ENCODE peak calls at places on chromosomes 1 and 21, in four cellular contexts. One of them, this sample, is unnamed.
A peak's percentile ranks its signal among the peaks of the same experiment; 100 is the strongest.

GRCh38 chr1:9651565-9652378 is at the start of gene PIK3CD:
- DNase-seq in tibial artery: no peak
- DNase-seq in pancreas: no peak
- DNase-seq in adrenal gland: no peak
- DNase-seq in this sample: peak; percentile 56

GRCh38 chr1:154199563-154199879 is 6.6 kb downstream of the CFAP141 start:
- DNase-seq in adrenal gland: no peak
- DNase-seq in tibial artery: no peak
- DNase-seq in pancreas: no peak
- DNase-seq in this sample: no peak

GRCh38 chr1:205939690-205940330 is 3.4 kb downstream of the SLC26A9 start:
- DNase-seq in pancreas: peak; percentile 74
- DNase-seq in adrenal gland: no peak
- DNase-seq in tibial artery: no peak
- DNase-seq in this sample: peak; percentile 35

GRCh38 chr1:116972676-116973035 is 28.9 kb upstream of the CD101 start:
- DNase-seq in pancreas: no peak
- DNase-seq in tibial artery: no peak
- DNase-seq in adrenal gland: no peak
- DNase-seq in this sample: no peak

GRCh38 chr1:9787702-9788101 is 36.1 kb downstream of the CLSTN1 start:
- DNase-seq in pancreas: no peak
- DNase-seq in adrenal gland: peak; percentile 21
- DNase-seq in tibial artery: no peak
- DNase-seq in this sample: no peak

GRCh38 chr1:119323216-119323982 is 45.2 kb upstream of the HAO2 start:
- DNase-seq in tibial artery: no peak
- DNase-seq in adrenal gland: no peak
- DNase-seq in pancreas: no peak
- DNase-seq in this sample: no peak

GRCh38 chr1:167439301-167439988 is 78.9 kb downstream of the CD247 start:
- DNase-seq in adrenal gland: peak; percentile 51
- DNase-seq in tibial artery: no peak
- DNase-seq in pancreas: no peak
- DNase-seq in this sample: peak; percentile 63

GRCh38 chr1:192573499-192573898 is 2.1 kb upstream of the RGS1 start:
- DNase-seq in tibial artery: no peak
- DNase-seq in pancreas: no peak
- DNase-seq in adrenal gland: no peak
- DNase-seq in this sample: no peak

GRCh38 chr1:32609180-32609579 is 41.2 kb downstream of the ZBTB8OS start:
- DNase-seq in pancreas: no peak
- DNase-seq in adrenal gland: no peak
- DNase-seq in tibial artery: no peak
- DNase-seq in this sample: no peak

GRCh38 chr1:246126580-246126979 is 380.5 kb downstream of the SMYD3 start:
- DNase-seq in tibial artery: no peak
- DNase-seq in pancreas: no peak
- DNase-seq in adrenal gland: no peak
- DNase-seq in this sample: no peak

GRCh38 chr1:15152318-15153183 is 996 bp upstream of the TMEM51 start:
- DNase-seq in pancreas: peak; percentile 90
- DNase-seq in adrenal gland: peak; percentile 92
- DNase-seq in tibial artery: peak; percentile 87
- DNase-seq in this sample: peak; percentile 84

GRCh38 chr1:6105763-6106162 is 60.1 kb downstream of the KCNAB2 start:
- DNase-seq in pancreas: peak; percentile 4
- DNase-seq in adrenal gland: no peak
- DNase-seq in tibial artery: no peak
- DNase-seq in this sample: no peak

GRCh38 chr1:53121319-53122172 is 20.9 kb downstream of the SLC1A7 start:
- DNase-seq in tibial artery: no peak
- DNase-seq in adrenal gland: no peak
- DNase-seq in pancreas: no peak
- DNase-seq in this sample: no peak

GRCh38 chr1:181318022-181318857 is 165.1 kb upstream of the CACNA1E start:
- DNase-seq in adrenal gland: no peak
- DNase-seq in tibial artery: no peak
- DNase-seq in pancreas: no peak
- DNase-seq in this sample: no peak

GRCh38 chr1:3346478-3346877 is 108.0 kb upstream of the ARHGEF16 start:
- DNase-seq in adrenal gland: no peak
- DNase-seq in pancreas: no peak
- DNase-seq in tibial artery: no peak
- DNase-seq in this sample: no peak

GRCh38 chr1:150544204-150544603 is 5.0 kb upstream of the ADAMTSL4 start:
- DNase-seq in tibial artery: no peak
- DNase-seq in pancreas: no peak
- DNase-seq in adrenal gland: no peak
- DNase-seq in this sample: no peak

GRCh38 chr1:211493865-211494653 is 2.1 kb upstream of the RD3 start:
- DNase-seq in pancreas: no peak
- DNase-seq in tibial artery: no peak
- DNase-seq in adrenal gland: no peak
- DNase-seq in this sample: no peak

GRCh38 chr1:28087614-28088167 is 719 bp downstream of the EYA3 start:
- DNase-seq in tibial artery: no peak
- DNase-seq in pancreas: no peak
- DNase-seq in adrenal gland: peak; percentile 8
- DNase-seq in this sample: peak; percentile 35

GRCh38 chr1:117683571-117684285 is 77.9 kb downstream of the TENT5C start:
- DNase-seq in tibial artery: no peak
- DNase-seq in pancreas: no peak
- DNase-seq in adrenal gland: no peak
- DNase-seq in this sample: no peak

GRCh38 chr1:209425959-209426358 is 157.6 kb upstream of the CAMK1G start:
- DNase-seq in pancreas: no peak
- DNase-seq in adrenal gland: no peak
- DNase-seq in tibial artery: no peak
- DNase-seq in this sample: no peak

GRCh38 chr1:117928881-117929339 is 511 bp downstream of the GDAP2 start:
- DNase-seq in tibial artery: peak; percentile 74
- DNase-seq in pancreas: peak; percentile 54
- DNase-seq in adrenal gland: peak; percentile 74
- DNase-seq in this sample: peak; percentile 33

GRCh38 chr1:32201011-32201855 is 838 bp downstream of the CCDC28B start:
- DNase-seq in pancreas: peak; percentile 76
- DNase-seq in adrenal gland: peak; percentile 71
- DNase-seq in tibial artery: peak; percentile 84
- DNase-seq in this sample: peak; percentile 76

GRCh38 chr1:173405758-173406344 is 71.3 kb upstream of the PRDX6 start:
- DNase-seq in tibial artery: no peak
- DNase-seq in adrenal gland: no peak
- DNase-seq in pancreas: no peak
- DNase-seq in this sample: no peak

GRCh38 chr1:32052887-32053286 is 19.9 kb upstream of the TMEM39B start:
- DNase-seq in tibial artery: no peak
- DNase-seq in adrenal gland: peak; percentile 50
- DNase-seq in pancreas: no peak
- DNase-seq in this sample: no peak

GRCh38 chr1:8409666-8410065 is 91.8 kb downstream of the SLC45A1 start:
- DNase-seq in pancreas: no peak
- DNase-seq in tibial artery: no peak
- DNase-seq in adrenal gland: no peak
- DNase-seq in this sample: no peak

GRCh38 chr1:8411803-8412182 is 93.9 kb downstream of the SLC45A1 start:
- DNase-seq in pancreas: no peak
- DNase-seq in tibial artery: no peak
- DNase-seq in adrenal gland: no peak
- DNase-seq in this sample: peak; percentile 77

GRCh38 chr1:8409107-8409506 is 91.2 kb downstream of the SLC45A1 start:
- DNase-seq in tibial artery: no peak
- DNase-seq in pancreas: no peak
- DNase-seq in adrenal gland: peak; percentile 42
- DNase-seq in this sample: peak; percentile 81

GRCh38 chr1:8410791-8411190 is 92.9 kb downstream of the SLC45A1 start:
- DNase-seq in adrenal gland: no peak
- DNase-seq in pancreas: no peak
- DNase-seq in tibial artery: no peak
- DNase-seq in this sample: no peak

DNA sequence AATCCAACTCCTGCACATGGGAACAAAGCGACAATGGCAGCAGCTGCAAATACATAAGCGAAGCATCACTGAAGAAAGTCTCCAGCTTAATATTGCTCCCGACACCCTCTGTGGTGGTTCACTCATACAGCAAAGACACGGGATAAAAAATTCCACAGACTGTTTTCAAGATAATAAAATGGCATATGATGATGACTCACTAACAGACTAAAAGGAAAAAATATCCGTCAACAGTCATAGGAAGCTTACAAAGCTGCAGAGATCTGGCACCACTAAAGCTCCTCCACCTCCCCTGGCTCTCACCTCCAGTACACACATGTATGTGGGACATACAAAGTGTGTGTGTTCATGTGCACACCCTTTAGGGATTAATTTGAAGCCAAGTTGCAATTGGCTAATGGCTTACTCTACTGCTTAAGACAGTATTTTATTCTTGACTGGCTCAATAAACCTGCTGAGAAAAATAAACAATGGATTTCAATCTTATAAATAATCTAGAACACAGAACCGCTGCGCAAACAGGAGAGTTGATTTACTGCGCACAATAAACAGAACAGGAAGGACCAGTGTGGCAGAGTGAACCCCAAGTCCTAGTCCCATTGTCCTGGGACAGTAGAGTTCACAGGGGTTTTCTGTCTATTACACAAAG is 94.4 kb downstream of the SLC45A1 start:
- DNase-seq in pancreas: no peak
- DNase-seq in tibial artery: peak; percentile 77
- DNase-seq in adrenal gland: peak; percentile 70
- DNase-seq in this sample: peak; percentile 61
- H3K4me1 ChIP-seq in pancreas: peaks cover 77% of the 10 kb centered on the region
- H3K4me1 ChIP-seq in tibial artery: peaks cover 2% of the 10 kb centered on the region
- H3K4me1 ChIP-seq in adrenal gland: peaks cover 91% of the 10 kb centered on the region
- H3K4me1 ChIP-seq in this sample: peaks cover 88% of the 10 kb centered on the region

DNA sequence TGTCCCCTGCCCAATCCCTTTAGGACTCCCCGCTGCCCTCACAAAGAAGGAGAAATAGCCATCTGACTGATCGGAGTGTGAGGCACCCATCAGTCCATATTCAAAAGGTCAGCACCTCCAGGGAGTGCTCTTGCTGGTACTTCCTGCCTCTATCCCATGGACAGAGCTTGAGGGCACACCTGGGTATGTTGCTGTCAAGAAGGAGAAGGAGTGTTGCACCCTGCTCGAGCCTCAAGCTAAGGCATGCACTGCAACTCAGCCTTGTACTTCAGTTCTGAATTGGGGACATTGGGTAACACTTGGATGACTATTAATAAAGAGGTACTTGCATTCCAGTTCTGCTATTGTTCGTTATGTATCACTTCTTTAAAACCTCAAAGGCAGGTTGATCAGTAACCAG is 190.3 kb upstream of the ZC3H12A start:
- DNase-seq in pancreas: no peak
- DNase-seq in adrenal gland: no peak
- DNase-seq in tibial artery: no peak
- DNase-seq in this sample: no peak
- H3K4me3 ChIP-seq in pancreas: no peak overlapping the region
- H3K4me3 ChIP-seq in adrenal gland: no peak overlapping the region
- H3K4me3 ChIP-seq in tibial artery: no peak overlapping the region
- H3K4me3 ChIP-seq in this sample: no peak overlapping the region

DNA sequence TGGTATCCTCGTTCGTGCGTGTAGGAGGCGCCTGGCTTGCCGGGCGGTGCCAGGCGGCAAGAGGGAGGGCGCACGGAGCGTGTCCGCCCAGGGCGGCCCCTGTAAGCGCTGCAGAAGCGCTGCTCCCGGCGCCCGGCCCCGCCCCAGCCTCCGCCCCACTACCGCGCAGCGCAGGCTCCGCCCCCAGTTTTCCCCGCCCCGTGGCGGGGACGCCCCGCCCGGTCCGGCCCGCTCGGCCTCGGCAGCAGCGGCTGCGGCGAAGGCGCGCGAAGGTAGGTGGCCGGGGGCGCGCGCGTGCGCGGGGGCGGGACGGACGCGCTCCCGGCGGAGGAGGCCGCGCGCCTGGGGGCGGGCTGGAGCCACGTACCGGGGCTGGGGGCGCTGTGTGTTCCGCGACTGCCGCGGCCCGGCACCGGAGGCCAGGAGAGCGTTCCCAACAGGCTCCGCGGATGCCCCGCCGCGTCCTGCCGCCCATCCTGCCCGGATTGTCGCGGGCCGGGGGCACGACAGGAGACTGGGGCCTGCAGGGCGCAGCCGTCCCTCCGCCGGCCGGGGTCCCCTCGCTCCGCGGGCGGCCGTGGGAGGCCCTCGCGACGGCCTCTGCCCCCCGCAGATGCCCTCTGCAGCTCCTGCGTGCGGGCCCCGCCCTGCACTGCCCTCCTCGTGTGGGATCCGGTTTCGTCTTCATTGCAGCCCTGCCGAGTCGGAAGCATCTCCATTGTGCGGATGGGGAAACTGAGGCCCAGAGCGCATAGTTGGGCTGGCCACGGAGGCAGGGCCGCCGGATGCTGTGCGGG is 7.7 kb upstream of the CROCC start:
- DNase-seq in adrenal gland: peak; percentile 97
- DNase-seq in tibial artery: peak; percentile 98
- DNase-seq in pancreas: peak; percentile 97
- DNase-seq in this sample: peak; percentile 95
- H3K27ac ChIP-seq in adrenal gland: no peak overlapping the region
- H3K27ac ChIP-seq in tibial artery: peak overlapping the region; percentile 70
- H3K27ac ChIP-seq in pancreas: peak overlapping the region; percentile 70
- H3K27ac ChIP-seq in this sample: peak overlapping the region; percentile 80

GRCh38 chr21:42722153-42722552 is 68.7 kb downstream of the PDE9A start:
- DNase-seq in pancreas: no peak
- DNase-seq in tibial artery: no peak
- DNase-seq in adrenal gland: no peak
- DNase-seq in this sample: no peak

GRCh38 chr21:42721341-42721824 is 68.0 kb downstream of the PDE9A start:
- DNase-seq in pancreas: no peak
- DNase-seq in adrenal gland: peak; percentile 80
- DNase-seq in tibial artery: no peak
- DNase-seq in this sample: no peak

GRCh38 chr21:42722808-42723470 is 69.5 kb downstream of the PDE9A start:
- DNase-seq in adrenal gland: no peak
- DNase-seq in pancreas: no peak
- DNase-seq in tibial artery: no peak
- DNase-seq in this sample: no peak

GRCh38 chr21:42725416-42725930 is 72.1 kb downstream of the PDE9A start:
- DNase-seq in adrenal gland: no peak
- DNase-seq in pancreas: no peak
- DNase-seq in tibial artery: no peak
- DNase-seq in this sample: no peak

DNA sequence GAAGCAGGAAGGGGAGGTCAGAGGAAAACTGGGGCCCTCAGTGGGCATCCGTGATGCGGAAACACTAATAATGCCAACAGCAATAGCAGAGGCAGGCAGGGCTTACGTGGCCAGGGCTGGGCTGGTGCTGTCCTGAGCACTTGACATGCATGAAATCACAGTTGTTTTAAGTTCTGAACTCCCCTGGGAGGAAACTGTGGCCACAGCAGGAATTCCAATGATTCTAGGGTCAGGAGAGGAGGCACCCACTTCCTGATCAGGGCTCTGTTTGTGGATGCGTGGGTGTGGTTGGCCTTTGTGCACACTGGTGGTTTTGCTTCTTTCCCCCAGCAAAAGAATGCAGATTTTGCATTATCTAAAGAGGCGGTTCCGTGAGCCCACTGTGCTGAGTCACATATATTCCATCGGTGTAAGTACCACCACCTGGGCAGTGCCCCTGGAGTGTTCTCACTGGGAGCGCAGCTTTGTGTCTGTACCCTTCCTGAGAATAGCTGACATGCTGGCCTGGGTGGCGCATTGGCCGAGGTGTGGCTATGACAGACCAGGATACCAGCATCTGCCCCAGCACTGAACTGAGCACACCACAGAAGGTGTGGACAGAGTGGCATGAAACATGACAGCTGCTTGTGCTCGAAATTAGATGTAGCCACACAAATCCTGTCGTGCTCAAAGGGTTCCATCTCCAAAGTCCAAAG is 71.0 kb downstream of the PDE9A start:
- DNase-seq in pancreas: no peak
- DNase-seq in tibial artery: no peak
- DNase-seq in adrenal gland: peak; percentile 26
- DNase-seq in this sample: peak; percentile 77
- H3K4me1 ChIP-seq in pancreas: no peaks in the 10 kb centered on the region
- H3K4me1 ChIP-seq in tibial artery: no peaks in the 10 kb centered on the region
- H3K4me1 ChIP-seq in adrenal gland: peaks cover 37% of the 10 kb centered on the region
- H3K4me1 ChIP-seq in this sample: peaks cover 13% of the 10 kb centered on the region

This sample was measured in A673.